ENCODE peak calls at places on chromosomes 7 and 10, in five cellular contexts. E is Panc1, X is transverse colon, W is AG09319, Y is stomach. L is an unnamed sample.

GRCh38 chr10:30736685-30737232 is 107.2 kb upstream of the LYZL2 start:
- DNase-seq in E (peak; percentile 39), X (peak; percentile 38), W (peak; percentile 99), Y (peak; percentile 32), L (no peak)

GRCh38 chr7:48094861-48095293 is 5.8 kb downstream of the UPP1 start:
- DNase-seq in E (no peak), X (no peak), W (no peak), Y (no peak), L (peak; percentile 74)

GRCh38 chr10:3782099-3782455 is 2.9 kb downstream of the KLF6 start:
- DNase-seq in E (no peak), X (no peak), W (no peak), Y (no peak), L (no peak)

GRCh38 chr7:28191751-28192150 is 11.2 kb upstream of the JAZF1 start:
- DNase-seq in E (no peak), X (no peak), W (no peak), Y (no peak), L (no peak)

GRCh38 chr10:117441812-117442443 is 66.7 kb upstream of the PDZD8 start:
- DNase-seq in E (no peak), X (no peak), W (peak; percentile 30), Y (no peak), L (no peak)

GRCh38 chr7:91436655-91437054 is 172.4 kb downstream of the FZD1 start:
- DNase-seq in E (no peak), X (no peak), W (no peak), Y (no peak), L (no peak)

GRCh38 chr7:38728145-38728544 is 97.0 kb upstream of the AMPH start:
- DNase-seq in E (no peak), X (no peak), W (no peak), Y (no peak), L (no peak)

GRCh38 chr10:1754506-1755177 is 17.3 kb upstream of the ADARB2 start:
- DNase-seq in E (no peak), X (no peak), W (no peak), Y (no peak), L (no peak)

GRCh38 chr7:157617401-157617800 is 280.6 kb downstream of the DNAJB6 start:
- DNase-seq in E (no peak), X (no peak), W (no peak), Y (no peak), L (no peak)

GRCh38 chr7:143887078-143887477 is 14.9 kb downstream of the TCAF1 start:
- DNase-seq in E (no peak), X (no peak), W (no peak), Y (no peak), L (no peak)

GRCh38 chr10:132663666-132664365 is 122.1 kb downstream of the NKX6-2 start:
- DNase-seq in E (no peak), X (no peak), W (no peak), Y (no peak), L (no peak)

GRCh38 chr7:106779877-106780276 is 85.2 kb upstream of the PIK3CG start:
- DNase-seq in E (no peak), X (peak; percentile 69), W (no peak), Y (peak; percentile 53), L (no peak)

GRCh38 chr10:14056545-14057332 is 274.0 kb downstream of the FRMD4A start:
- DNase-seq in E (no peak), X (no peak), W (peak; percentile 91), Y (no peak), L (no peak)

GRCh38 chr10:10438335-10439123 is 579.1 kb upstream of the CELF2 start:
- DNase-seq in E (no peak), X (no peak), W (no peak), Y (no peak), L (no peak)

GRCh38 chr7:20374391-20374790 is 43.7 kb downstream of the ITGB8 start:
- DNase-seq in E (no peak), X (no peak), W (no peak), Y (no peak), L (no peak)

GRCh38 chr10:124006526-124006925 is 86.9 kb downstream of the CHST15 start:
- DNase-seq in E (no peak), X (peak; percentile 2), W (no peak), Y (no peak), L (no peak)

GRCh38 chr10:97278491-97278989 is 13.9 kb downstream of the ARHGAP19 start:
- DNase-seq in E (peak; percentile 78), X (no peak), W (peak; percentile 94), Y (no peak), L (no peak)

GRCh38 chr7:28815928-28816373 is 142.2 kb downstream of the TRIL start:
- DNase-seq in E (no peak), X (no peak), W (no peak), Y (no peak), L (no peak)

GRCh38 chr10:100041620-100042019 is 31.9 kb upstream of the DNMBP start:
- DNase-seq in E (no peak), X (no peak), W (no peak), Y (no peak), L (no peak)

GRCh38 chr7:102279537-102280400 is 6.9 kb upstream of the SH2B2 start:
- DNase-seq in E (peak; percentile 24), X (peak; percentile 50), W (no peak), Y (peak; percentile 53), L (no peak)

GRCh38 chr10:80538481-80539185 is 931 bp downstream of the SH2D4B start:
- DNase-seq in E (no peak), X (no peak), W (no peak), Y (no peak), L (peak; percentile 86)

DNA sequence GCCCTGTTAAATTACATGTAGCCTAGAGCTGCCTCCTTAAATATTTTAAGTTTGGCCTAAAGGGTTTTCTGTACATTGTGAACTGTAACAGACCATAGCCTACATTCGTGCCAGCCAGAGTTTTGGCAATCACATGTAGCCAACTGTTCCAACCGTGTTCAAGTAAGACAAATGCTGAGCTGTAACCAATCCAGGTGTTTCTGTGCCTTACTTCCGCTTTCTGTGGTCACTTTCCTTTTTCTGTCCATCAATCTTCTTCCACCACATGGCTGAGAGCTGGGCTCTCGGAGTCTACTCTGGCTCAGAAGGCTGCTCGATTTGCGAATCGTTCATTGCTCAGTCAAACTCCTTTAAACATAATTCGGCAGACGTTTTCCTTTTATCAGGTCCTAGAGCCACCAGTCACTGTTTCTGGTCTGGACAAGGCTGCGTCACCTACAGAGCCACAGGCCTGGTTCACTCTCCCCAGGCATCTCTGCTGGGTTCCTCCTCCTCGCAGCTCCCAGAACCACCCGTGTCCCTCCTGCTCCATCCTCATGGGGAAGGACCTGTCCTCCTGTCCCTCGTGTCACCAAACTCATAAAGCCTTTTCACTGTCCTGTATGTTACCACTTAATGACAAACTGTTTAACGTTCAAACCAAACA is 158.0 kb upstream of the RHEB start:
- DNase-seq in E (no peak), X (no peak), W (no peak), Y (peak; percentile 42), L (no peak)
- TF ChIP-seq CTCF in E (no peak), X (no peak), W (no peak), Y (no peak), L (no peak)

GRCh38 chr10:122503886-122504285 is 42.5 kb downstream of the HTRA1 start:
- DNase-seq in E (no peak), X (no peak), W (no peak), Y (no peak), L (no peak)
- TF ChIP-seq CTCF in E (no peak), X (no peak), W (no peak), Y (no peak), L (no peak)

GRCh38 chr7:87152112-87152896 is at the start of gene DMTF1:
- DNase-seq in E (peak; percentile 86), X (peak; percentile 95), W (peak; percentile 87), Y (peak; percentile 94), L (peak; percentile 99)
- TF ChIP-seq CTCF in E (no peak), X (no peak), W (no peak), Y (no peak), L (no peak)

DNA sequence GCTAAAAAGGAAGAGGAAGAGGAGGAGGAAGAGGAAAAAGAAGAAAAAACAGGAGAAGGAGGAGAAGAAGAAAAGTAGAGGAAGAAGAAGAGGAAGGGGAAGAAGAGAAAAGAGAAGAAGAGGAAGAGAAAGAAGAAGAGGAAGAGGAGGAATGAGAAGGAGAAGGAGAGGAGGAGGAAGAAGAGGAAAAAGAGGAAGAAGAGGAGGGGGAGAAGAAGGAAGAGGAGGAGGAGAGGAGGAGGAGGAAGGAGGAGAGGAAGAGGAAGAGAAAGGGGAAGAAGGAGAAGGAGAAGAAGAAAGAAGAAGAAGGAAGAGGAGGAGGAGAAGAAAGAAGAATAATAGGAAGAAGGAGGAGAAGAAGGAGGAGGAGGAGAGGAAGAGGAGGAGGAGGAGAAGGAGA is 96.4 kb upstream of the GNA12 start:
- DNase-seq in E (no peak), X (no peak), W (no peak), Y (no peak), L (no peak)
- TF ChIP-seq CTCF in E (no peak), X (no peak), W (no peak), Y (no peak), L (no peak)

DNA sequence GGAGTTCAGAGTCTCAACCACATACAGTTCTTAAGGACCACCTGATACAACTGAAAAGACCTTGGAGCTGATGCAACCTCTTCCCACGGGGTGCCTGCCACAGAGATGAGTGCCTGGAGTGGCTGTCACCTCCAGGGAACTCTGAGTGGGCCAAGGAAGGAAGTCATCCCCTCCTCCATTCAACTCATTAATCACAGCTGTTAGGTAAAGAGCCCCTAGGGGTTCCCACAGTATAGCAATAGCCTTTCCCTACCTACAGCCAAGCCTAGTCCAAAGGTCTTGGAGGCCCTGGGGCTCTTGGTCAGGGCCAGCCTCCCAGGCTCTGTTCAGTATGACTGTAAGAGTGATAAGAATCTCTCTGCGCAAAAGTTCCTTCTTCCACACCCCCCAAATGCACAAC is 70.4 kb upstream of the NFE2L3 start:
- DNase-seq in E (no peak), X (peak; percentile 38), W (no peak), Y (no peak), L (no peak)
- TF ChIP-seq CTCF in E (no peak), X (no peak), W (no peak), Y (no peak), L (no peak)

GRCh38 chr7:11830582-11831382 is 1.2 kb downstream of the THSD7A start:
- DNase-seq in E (no peak), X (no peak), W (no peak), Y (no peak), L (no peak)

GRCh38 chr7:11831383-11831726 is 643 bp downstream of the THSD7A start:
- DNase-seq in E (no peak), X (no peak), W (no peak), Y (no peak), L (no peak)

GRCh38 chr7:11833431-11833830 is 1.4 kb upstream of the THSD7A start:
- DNase-seq in E (no peak), X (no peak), W (no peak), Y (no peak), L (no peak)

GRCh38 chr7:11830004-11830403 is 2.0 kb downstream of the THSD7A start:
- DNase-seq in E (no peak), X (no peak), W (no peak), Y (no peak), L (no peak)

DNA sequence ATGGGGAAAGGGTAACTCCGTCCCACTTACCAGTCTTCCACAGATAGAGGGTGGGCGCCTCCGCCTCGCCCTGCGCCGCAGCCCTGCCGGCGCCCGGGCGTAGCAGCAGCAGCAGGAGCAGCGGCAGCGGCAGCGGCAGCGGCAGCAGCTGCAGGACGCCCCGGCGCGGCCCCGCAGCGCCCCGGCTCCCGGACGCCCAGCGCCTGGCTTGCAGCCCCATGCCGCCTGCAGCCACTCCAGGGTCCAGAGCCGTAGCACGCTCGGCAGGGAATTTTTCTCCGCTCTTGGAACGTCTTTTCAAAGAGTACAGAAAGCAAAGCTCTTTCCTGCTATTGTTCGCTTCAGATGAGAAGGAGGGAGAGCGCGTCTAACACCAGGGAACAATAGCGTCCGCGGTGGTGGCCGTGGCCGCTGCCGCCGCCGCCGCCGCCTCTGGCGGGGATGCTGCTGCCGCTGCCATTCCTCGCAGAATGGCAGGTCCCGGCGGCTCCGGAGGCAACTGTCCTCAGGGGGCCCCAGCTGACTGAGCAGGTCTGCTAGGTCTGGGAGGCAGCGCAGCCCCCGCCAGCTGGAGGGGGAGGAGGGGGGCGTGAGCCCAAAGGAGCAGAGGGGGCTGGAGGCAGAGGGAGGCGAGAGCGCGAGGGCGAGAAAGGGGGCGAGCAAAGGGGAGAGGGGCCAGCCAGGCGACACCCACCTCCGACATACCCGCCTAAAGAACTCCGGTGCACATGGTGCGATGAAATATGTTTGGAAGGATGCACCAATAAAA is at the start of gene THSD7A:
- DNase-seq in E (no peak), X (peak; percentile 20), W (no peak), Y (peak; percentile 54), L (no peak)
- TF ChIP-seq CTCF in E (peak; percentile 62), X (no peak), W (no peak), Y (no peak), L (no peak)